ENCODE peak calls at places on chromosomes 16 and 17, in nine cellular contexts. X is right lobe of liver, A is AG10803, J is heart left ventricle, U is nephron progenitor cell, F is astrocyte, S is lower leg skin, L is psoas muscle, N is tibial artery. Q is an unnamed sample.

GRCh38 chr17:60065136-60065535 is 13.6 kb downstream of the HEATR6 start:
- DNase-seq in A (no peak), J (no peak), X (no peak), U (no peak), L (no peak), N (no peak), S (no peak), F (peak), Q (no peak)

GRCh38 chr17:80845121-80845862 is 146.3 kb upstream of the CHMP6 start:
- DNase-seq in U (peak), N (peak), X (no peak), S (no peak), A (no peak), J (peak), F (no peak), L (peak), Q (no peak)

GRCh38 chr16:70704586-70704985 is 18.7 kb upstream of the MTSS2 start:
- DNase-seq in S (no peak), L (no peak), F (no peak), U (no peak), X (no peak), N (peak), J (no peak), A (peak), Q (no peak)

GRCh38 chr17:80504671-80505413 is 28.4 kb upstream of the NPTX1 start:
- DNase-seq in A (peak), N (no peak), S (no peak), U (no peak), J (no peak), L (no peak), F (peak), X (no peak), Q (no peak)

GRCh38 chr17:58310511-58311428 is 17.8 kb downstream of the TSPOAP1 start:
- DNase-seq in N (peak), X (peak), L (no peak), A (no peak), U (no peak), J (no peak), F (no peak), S (no peak), Q (no peak)

GRCh38 chr16:586645-587590 is 2.9 kb upstream of the RAB40C start:
- DNase-seq in L (no peak), J (peak), A (no peak), S (no peak), X (peak), N (no peak), F (no peak), U (no peak), Q (no peak)

GRCh38 chr17:79696159-79696982 is 34.4 kb upstream of the ENPP7 start:
- DNase-seq in J (no peak), L (no peak), X (no peak), F (no peak), A (no peak), S (no peak), N (no peak), U (no peak), Q (no peak)

GRCh38 chr16:21185659-21186325 is 25.6 kb downstream of the ZP2 start:
- DNase-seq in X (no peak), S (no peak), U (no peak), F (no peak), N (no peak), A (no peak), L (no peak), J (no peak), Q (no peak)

GRCh38 chr17:72182256-72182890 is 61.6 kb downstream of the SOX9 start:
- DNase-seq in U (no peak), J (no peak), S (no peak), N (no peak), F (no peak), A (no peak), X (no peak), L (no peak), Q (no peak)

GRCh38 chr17:63988741-63989621 is 9.2 kb upstream of the PRR29 start:
- DNase-seq in X (peak), U (peak), F (no peak), N (no peak), S (no peak), L (peak), A (peak), J (peak), Q (no peak)

GRCh38 chr16:17304124-17304813 is 166.5 kb downstream of the XYLT1 start:
- DNase-seq in L (no peak), X (no peak), F (peak), U (no peak), S (peak), N (no peak), A (peak), J (no peak), Q (no peak)

GRCh38 chr17:55348749-55349354 is 72.8 kb downstream of the MMD start:
- DNase-seq in X (no peak), N (no peak), J (no peak), L (peak), S (no peak), A (peak), U (peak), F (peak), Q (no peak)

GRCh38 chr17:58667934-58668597 is 23.8 kb downstream of the TEX14 start:
- DNase-seq in J (no peak), L (no peak), A (no peak), U (no peak), S (no peak), F (no peak), X (no peak), N (no peak), Q (no peak)

GRCh38 chr17:27357236-27357635 is 63.3 kb downstream of the WSB1 start:
- DNase-seq in U (no peak), S (no peak), F (no peak), A (no peak), J (no peak), N (no peak), X (no peak), L (no peak), Q (no peak)

GRCh38 chr17:2929881-2930533 is 133.4 kb downstream of the OR1D5 start:
- DNase-seq in N (no peak), F (no peak), X (no peak), S (no peak), L (no peak), J (no peak), A (no peak), U (peak), Q (no peak)

GRCh38 chr16:26453215-26453614 is 613.5 kb upstream of the C16orf82 start:
- DNase-seq in S (no peak), U (no peak), J (no peak), F (no peak), X (no peak), L (no peak), N (no peak), A (no peak), Q (no peak)

GRCh38 chr17:55722742-55723487 is at the start of gene TMEM100:
- DNase-seq in S (peak), A (peak), F (peak), L (peak), N (peak), X (no peak), J (no peak), U (no peak), Q (no peak)

GRCh38 chr17:5747276-5747675 is 163.0 kb upstream of the NLRP1 start:
- DNase-seq in L (no peak), A (no peak), J (no peak), F (no peak), X (no peak), U (no peak), N (no peak), S (no peak), Q (no peak)

GRCh38 chr17:67183531-67183930 is 61.5 kb downstream of the HELZ start:
- DNase-seq in U (no peak), J (no peak), A (peak), N (no peak), F (peak), L (no peak), S (no peak), X (no peak), Q (no peak)

DNA sequence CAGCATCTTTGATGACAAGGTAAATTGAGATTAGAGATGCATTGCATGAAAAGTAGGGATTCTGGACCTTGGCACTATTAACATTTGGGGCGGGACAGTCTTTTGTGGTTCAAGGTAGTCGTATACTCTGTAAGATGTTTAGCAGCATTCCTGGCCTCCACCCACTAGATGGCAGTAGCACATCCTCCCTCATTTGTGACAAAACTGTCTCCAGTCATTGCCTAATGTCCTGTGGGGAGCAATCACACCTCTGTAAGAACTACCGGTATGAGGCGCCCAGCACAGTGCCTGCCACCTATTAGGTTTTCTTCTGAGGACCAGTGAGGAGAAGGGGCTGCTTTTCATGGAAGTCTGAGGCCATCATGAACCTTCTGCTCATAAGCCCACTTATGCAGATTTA is 180.8 kb downstream of the RBFOX1 start:
- DNase-seq in S (no peak), J (no peak), X (no peak), A (no peak), F (no peak), L (no peak), N (no peak), U (no peak), Q (no peak)
- TF ChIP-seq CTCF in S (no peak), J (no peak), X (peak), A (no peak), F (no peak), L (peak), N (no peak), U (peak), Q (no peak)

GRCh38 chr16:88023366-88023765 is 72.1 kb downstream of the BANP start:
- DNase-seq in J (no peak), S (no peak), L (no peak), X (no peak), A (no peak), F (no peak), U (no peak), N (no peak), Q (peak)
- TF ChIP-seq CTCF in J (no peak), S (no peak), L (no peak), X (no peak), A (no peak), F (no peak), U (no peak), N (no peak), Q (no peak)

GRCh38 chr17:74865504-74866197 is 6.0 kb upstream of the GRIN2C start:
- DNase-seq in U (no peak), S (no peak), F (no peak), L (peak), X (no peak), A (no peak), J (no peak), N (no peak), Q (no peak)
- TF ChIP-seq CTCF in U (no peak), S (no peak), F (no peak), L (no peak), X (no peak), A (no peak), J (no peak), N (no peak), Q (no peak)

DNA sequence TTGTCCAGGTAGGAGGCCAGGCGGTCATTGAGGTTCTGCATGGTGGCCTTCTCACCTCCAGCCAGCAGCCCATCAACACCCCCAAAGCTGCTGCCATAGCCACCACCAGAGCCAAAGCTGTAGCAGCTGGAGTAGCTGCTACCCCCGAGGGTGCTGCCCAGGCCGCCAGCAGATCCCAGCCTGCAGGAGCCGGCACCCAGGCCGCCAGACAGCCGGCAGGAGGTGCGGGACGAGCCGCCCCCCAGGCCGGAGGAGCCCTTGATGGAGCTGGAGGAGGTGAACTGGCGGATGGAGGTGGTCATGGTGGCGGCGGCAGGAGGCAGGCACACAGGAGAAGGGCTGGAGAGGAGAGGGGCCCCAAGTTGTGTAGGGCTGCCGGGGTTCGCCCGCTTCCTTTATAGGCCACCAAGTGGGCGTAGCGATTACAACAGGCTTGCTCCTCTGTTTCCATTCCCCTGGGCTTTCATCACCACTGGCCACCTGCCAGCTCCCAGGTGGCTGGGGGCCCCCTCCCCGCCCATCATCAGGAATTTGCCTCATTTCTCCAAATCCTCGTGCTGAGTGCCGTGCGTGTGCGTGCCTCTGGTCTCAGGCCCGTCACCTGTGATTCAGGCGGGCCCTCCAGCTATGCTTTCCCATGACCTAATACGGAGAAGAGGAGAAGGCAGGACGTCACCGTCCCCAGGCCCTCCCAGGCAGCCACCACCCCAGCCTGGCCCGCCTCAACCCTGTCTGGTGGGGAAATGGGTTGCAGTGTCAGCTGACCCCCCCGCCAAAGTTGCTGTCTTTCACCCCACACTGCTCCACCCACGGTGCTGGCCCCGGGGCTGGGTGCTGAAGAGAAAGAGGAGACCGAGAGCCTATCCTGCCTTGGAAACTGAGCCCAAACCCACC is at the start of gene KRT17:
- DNase-seq in J (peak), N (peak), X (peak), S (no peak), A (no peak), U (no peak), L (no peak), F (no peak), Q (peak)
- TF ChIP-seq CTCF in J (no peak), N (no peak), X (no peak), S (no peak), A (no peak), U (no peak), L (no peak), F (no peak), Q (no peak)